ENCODE peak calls at places on chromosome 3, in nine cellular contexts. K is NCI-H446 treated with DMSO at 0.1 percent for 48 hours; C is NCI-H1092; F is iris pigment epithelial cell; Q is left lobe of liver; L is activated CD8-positive, alpha-beta memory T cell treated with anti-CD3 and anti-CD28 coated beads, Interleukin-2, amount 10 ng/mL, durations not matched to agents 7 days and 5 days; P is heart left ventricle; M is CD8-positive, alpha-beta memory T cell; I is stimulated activated CD4-positive, alpha-beta T cell treated with anti-CD3 and anti-CD28 coated beads, Interleukin-1b, Interleukin-23, amount 100 ng/mL, for 48 hours. J is an unnamed sample.

GRCh38 chr3:14522768-14523167 is 17.4 kb downstream of the GRIP2 start:
- DNase-seq in P (no peak), I (no peak), L (no peak), K (no peak), C (no peak), M (no peak), F (no peak), Q (no peak), J (no peak)

GRCh38 chr3:195774917-195775316 is 36.8 kb downstream of the MUC4 start:
- DNase-seq in P (peak), F (peak), Q (no peak), K (peak), L (no peak), I (peak), C (no peak), M (no peak), J (peak)

GRCh38 chr3:195159819-195160175 is 111.2 kb downstream of the XXYLT1 start:
- DNase-seq in P (no peak), I (no peak), K (no peak), M (no peak), Q (no peak), F (no peak), L (no peak), C (no peak), J (no peak)

GRCh38 chr3:146747928-146748327 is 142.8 kb upstream of the PLSCR5 start:
- DNase-seq in I (no peak), Q (no peak), C (no peak), F (peak), P (no peak), M (no peak), L (no peak), K (peak), J (no peak)

GRCh38 chr3:172461530-172462138 is 13.4 kb upstream of the GHSR start:
- DNase-seq in L (no peak), C (no peak), M (peak), Q (no peak), F (peak), I (no peak), P (no peak), K (no peak), J (peak)

GRCh38 chr3:182479766-182480336 is 313.5 kb upstream of the ATP11B start:
- DNase-seq in C (no peak), P (no peak), K (no peak), F (no peak), M (no peak), Q (no peak), L (no peak), I (no peak), J (no peak)

GRCh38 chr3:184774996-184775715 is 36.8 kb upstream of the VPS8 start:
- DNase-seq in M (no peak), C (no peak), P (no peak), K (no peak), Q (no peak), F (no peak), I (no peak), L (no peak), J (no peak)

GRCh38 chr3:29420106-29420505 is 139.2 kb downstream of the RBMS3 start:
- DNase-seq in M (no peak), Q (no peak), P (no peak), F (no peak), L (no peak), K (no peak), C (no peak), I (no peak), J (no peak)

GRCh38 chr3:171954644-171955365 is 84.6 kb upstream of the FNDC3B start:
- DNase-seq in K (no peak), F (peak), Q (no peak), C (no peak), M (no peak), I (no peak), P (no peak), L (no peak), J (peak)

GRCh38 chr3:142796823-142797222 is 73.0 kb downstream of the TRPC1 start:
- DNase-seq in K (no peak), I (no peak), L (no peak), F (no peak), P (no peak), Q (no peak), C (no peak), M (no peak), J (peak)

GRCh38 chr3:188595890-188596376 is 442.0 kb downstream of the LPP start:
- DNase-seq in K (peak), I (no peak), F (peak), P (no peak), M (no peak), L (no peak), C (no peak), Q (no peak), J (no peak)

GRCh38 chr3:8538904-8539303 is 37.3 kb downstream of the LMCD1 start:
- DNase-seq in M (no peak), P (no peak), L (no peak), K (no peak), I (no peak), C (no peak), Q (no peak), F (peak), J (no peak)

GRCh38 chr3:73508330-73508954 is 116.3 kb downstream of the PDZRN3 start:
- DNase-seq in M (peak), L (no peak), P (no peak), Q (no peak), F (peak), K (peak), C (peak), I (peak), J (peak)

GRCh38 chr3:44862221-44862637 is 517 bp downstream of the TMEM42 start:
- DNase-seq in L (no peak), M (peak), K (no peak), Q (no peak), P (no peak), F (peak), C (no peak), I (no peak), J (peak)

GRCh38 chr3:140593766-140594165 is 84.1 kb upstream of the TRIM42 start:
- DNase-seq in C (no peak), L (no peak), M (no peak), Q (no peak), I (no peak), F (no peak), K (no peak), P (no peak), J (no peak)

J was measured in NB4.